ENCODE peak calls at places on chromosomes 12 and 14, in five cellular contexts. M, C, T, N and A are unnamed samples.

GRCh38 chr12:46558696-46559095 is 186.1 kb upstream of the SLC38A2 start:
- DNase-seq in M (no peak), C (no peak), T (no peak), N (no peak), A (no peak)

GRCh38 chr14:31229638-31230229 is 22.1 kb upstream of the HECTD1 start:
- DNase-seq in M (peak), C (peak), T (peak), N (peak), A (peak)

GRCh38 chr14:31414190-31414833 is 6.0 kb downstream of the HEATR5A start:
- DNase-seq in M (no peak), C (no peak), T (no peak), N (no peak), A (no peak)

GRCh38 chr14:75662966-75663365 is 1.9 kb downstream of the TTLL5 start:
- DNase-seq in M (no peak), C (no peak), T (no peak), N (no peak), A (no peak)

GRCh38 chr12:46177020-46177419 is 91.8 kb downstream of the SLC38A1 start:
- DNase-seq in M (no peak), C (no peak), T (no peak), N (no peak), A (no peak)

GRCh38 chr12:64706831-64707230 is 52.4 kb downstream of the GNS start:
- DNase-seq in M (no peak), C (no peak), T (no peak), N (no peak), A (no peak)

GRCh38 chr14:64760146-64760755 is 56.0 kb downstream of the PLEKHG3 start:
- DNase-seq in M (peak), C (peak), T (peak), N (peak), A (no peak)

GRCh38 chr12:120720972-120721801 is 4.4 kb upstream of the ACADS start:
- DNase-seq in M (peak), C (no peak), T (no peak), N (no peak), A (no peak)

GRCh38 chr14:34065690-34066391 is 115.0 kb upstream of the EGLN3 start:
- DNase-seq in M (no peak), C (no peak), T (no peak), N (no peak), A (no peak)

GRCh38 chr12:46661161-46661845 is 164.5 kb downstream of the SLC38A4 start:
- DNase-seq in M (no peak), C (no peak), T (no peak), N (no peak), A (peak)

GRCh38 chr14:65940056-65940735 is 527.7 kb downstream of the FUT8 start:
- DNase-seq in M (no peak), C (no peak), T (no peak), N (no peak), A (no peak)
- TF ChIP-seq CTCF in M (no peak), C (no peak), T (no peak), N (no peak), A (peak)

GRCh38 chr12:19547258-19547657 is 108.0 kb downstream of the AEBP2 start:
- DNase-seq in M (no peak), C (no peak), T (no peak), N (no peak), A (no peak)
- H3K4me3 ChIP-seq in M (no peak), C (no peak), T (no peak), N (peak), A (no peak)

DNA sequence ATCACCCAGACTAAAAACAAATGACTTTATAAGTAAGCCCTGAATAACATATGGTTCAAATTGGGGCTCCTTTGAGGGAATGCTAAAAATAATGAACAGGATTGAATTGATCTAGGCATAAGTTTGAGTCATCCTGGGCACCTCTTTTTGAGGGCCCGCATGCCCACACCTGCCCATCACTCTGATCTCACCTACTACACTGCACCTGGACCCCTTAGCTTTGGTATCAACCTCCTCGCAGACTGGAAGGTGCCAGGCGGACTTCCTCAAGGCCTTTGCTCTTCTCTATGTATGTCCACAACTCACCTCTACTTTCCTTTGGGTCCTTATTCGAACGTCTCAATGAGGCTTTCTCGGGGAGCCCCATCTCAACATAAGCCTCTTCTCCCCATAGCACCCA is 17.2 kb downstream of the NTN4 start:
- DNase-seq in M (no peak), C (no peak), T (no peak), N (no peak), A (no peak)
- TF ChIP-seq CTCF in M (no peak), C (no peak), T (no peak), N (no peak), A (no peak)

DNA sequence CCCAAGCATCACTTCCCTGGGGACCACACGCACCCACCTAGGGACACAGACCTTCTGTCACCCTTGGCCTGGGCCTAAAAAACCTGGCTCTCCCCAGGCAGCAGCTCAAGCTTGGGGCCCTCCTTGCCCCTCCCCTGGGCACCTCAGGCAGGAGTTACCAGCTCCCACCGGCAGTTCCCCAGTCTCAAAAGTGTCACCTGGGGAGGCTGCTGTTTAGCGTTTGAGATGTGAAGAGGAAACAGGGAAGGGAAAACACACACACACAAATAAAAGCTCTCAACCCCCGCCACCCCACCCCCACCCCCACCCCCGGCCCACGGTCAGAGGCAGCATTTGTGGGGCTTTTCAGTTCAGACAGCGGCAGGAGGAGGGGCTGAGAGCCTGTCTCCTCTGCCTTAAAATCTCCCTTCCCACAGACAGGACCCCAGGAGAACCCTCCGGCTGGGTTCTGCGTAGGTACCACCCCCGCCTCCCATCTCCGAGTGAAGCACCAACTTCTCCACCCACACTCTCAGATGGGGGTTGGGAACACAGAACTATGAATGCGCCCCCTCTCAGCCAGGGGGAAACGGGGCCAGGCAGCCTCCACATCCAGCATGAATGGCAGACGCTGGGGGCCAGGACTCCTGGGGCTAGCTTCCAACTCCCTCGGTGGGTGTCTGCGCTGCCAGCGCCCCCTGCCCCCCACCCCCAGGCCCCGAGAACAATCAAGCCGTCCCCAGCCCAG is 3.0 kb downstream of the NCOR2 start:
- DNase-seq in M (no peak), C (no peak), T (no peak), N (no peak), A (no peak)
- H3K4me3 ChIP-seq in M (no peak), C (peak), T (no peak), N (peak), A (peak)

DNA sequence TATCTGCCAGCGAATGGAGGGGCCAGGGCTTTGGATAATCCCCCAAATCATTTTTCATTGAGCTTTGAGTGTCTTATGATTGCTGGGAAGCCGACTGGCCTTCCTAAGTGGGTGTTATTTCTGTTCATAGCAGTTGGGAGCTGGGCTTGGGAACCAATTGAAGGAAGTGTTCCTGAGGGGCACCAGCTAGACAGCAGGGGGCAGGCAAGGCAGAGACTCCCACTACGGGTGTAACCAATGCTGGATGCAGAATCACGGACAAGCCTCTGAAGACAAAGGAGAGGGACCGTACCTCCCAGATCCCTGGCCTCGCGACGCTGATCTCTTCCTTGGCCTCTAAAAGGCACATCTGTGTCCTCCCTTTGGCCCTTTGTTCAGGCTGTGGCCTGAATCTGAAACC is 149.0 kb upstream of the PRMT8 start:
- DNase-seq in M (no peak), C (peak), T (no peak), N (no peak), A (peak)
- TF ChIP-seq CTCF in M (peak), C (no peak), T (peak), N (no peak), A (peak)

DNA sequence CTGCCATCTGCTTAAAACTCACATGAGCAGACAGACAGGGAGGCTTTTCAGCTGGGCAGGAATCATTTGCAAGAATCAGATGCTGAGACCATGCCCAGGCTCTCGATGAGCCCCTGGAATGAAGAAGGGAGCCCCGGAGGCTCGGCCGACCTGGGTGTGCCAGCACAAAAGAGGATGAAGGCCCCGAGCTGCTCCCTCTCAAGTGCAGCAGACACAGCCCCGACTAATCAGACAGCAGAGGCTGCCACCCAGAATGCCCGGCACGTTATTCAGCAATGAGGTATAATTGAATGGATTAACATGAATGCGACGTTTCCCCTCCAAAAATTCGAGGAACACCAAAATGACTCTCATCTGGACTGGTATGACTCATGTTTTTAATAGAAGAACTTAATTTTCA is 58.9 kb downstream of the BCL11B start:
- DNase-seq in M (no peak), C (no peak), T (no peak), N (no peak), A (no peak)
- H3K4me3 ChIP-seq in M (no peak), C (no peak), T (no peak), N (no peak), A (no peak)

DNA sequence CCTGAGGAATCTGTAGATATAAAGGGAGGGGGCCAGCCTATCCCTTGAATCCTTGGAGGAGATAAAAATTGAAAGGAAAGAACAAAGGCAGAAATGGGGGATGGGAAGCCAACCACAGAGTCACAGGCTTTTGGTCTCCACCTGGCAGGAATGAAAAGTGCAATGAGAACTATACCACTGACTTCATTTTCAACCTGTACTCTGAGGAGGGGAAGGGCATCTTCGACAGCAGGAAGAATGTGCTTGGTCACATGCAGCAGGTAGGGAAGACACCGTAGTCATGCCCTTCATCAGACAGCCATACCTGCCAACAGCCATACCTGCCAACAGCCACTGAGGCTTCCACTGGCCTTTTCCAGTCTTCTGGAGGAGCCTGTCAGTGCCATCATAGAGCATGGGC is 13.4 kb downstream of the ASB8 start:
- DNase-seq in M (no peak), C (no peak), T (no peak), N (no peak), A (no peak)
- TF ChIP-seq CTCF in M (no peak), C (no peak), T (no peak), N (no peak), A (no peak)

GRCh38 chr12:52046859-52047258 is 4.4 kb upstream of the NR4A1 start:
- DNase-seq in M (no peak), C (no peak), T (no peak), N (no peak), A (no peak)

GRCh38 chr12:52043386-52044212 is 7.6 kb upstream of the NR4A1 start:
- DNase-seq in M (peak), C (peak), T (no peak), N (peak), A (no peak)

GRCh38 chr12:52042706-52043385 is 8.4 kb upstream of the NR4A1 start:
- DNase-seq in M (peak), C (peak), T (no peak), N (peak), A (no peak)

GRCh38 chr12:52044284-52044983 is 6.8 kb upstream of the NR4A1 start:
- DNase-seq in M (peak), C (peak), T (peak), N (peak), A (no peak)

GRCh38 chr12:52045794-52046199 is 5.4 kb upstream of the NR4A1 start:
- DNase-seq in M (no peak), C (peak), T (peak), N (no peak), A (no peak)
- H3K4me3 ChIP-seq in M (peak), C (no peak), T (no peak), N (no peak), A (no peak)